ENCODE peak calls at places on chromosomes 1 and 21, in four cellular contexts. N, O, Q and B are unnamed samples.

GRCh38 chr1:199684686-199685273 is 342.7 kb upstream of the NR5A2 start:
- DNase-seq in Q (peak; percentile 74), O (peak; percentile 82), N (peak; percentile 82), B (peak; percentile 45)

GRCh38 chr1:81679972-81680371 is 120.8 kb upstream of the ADGRL2 start:
- DNase-seq in N (no peak), O (peak; percentile 45), Q (no peak), B (no peak)

GRCh38 chr1:56627636-56628039 is 17.5 kb upstream of the PRKAA2 start:
- DNase-seq in N (peak; percentile 78), Q (no peak), O (peak; percentile 70), B (no peak)

GRCh38 chr21:26072891-26073615 is 97.5 kb downstream of the APP start:
- DNase-seq in Q (no peak), N (no peak), O (peak; percentile 87), B (no peak)

GRCh38 chr1:238581332-238581731 is 690.6 kb upstream of the ZP4 start:
- DNase-seq in N (no peak), O (no peak), Q (no peak), B (no peak)

GRCh38 chr1:61053712-61054608 is 28.4 kb upstream of the NFIA start:
- DNase-seq in O (no peak), Q (no peak), N (no peak), B (peak; percentile 84)

GRCh38 chr1:164755674-164756073 is 196.7 kb downstream of the PBX1 start:
- DNase-seq in N (no peak), Q (no peak), O (no peak), B (no peak)

GRCh38 chr1:48061162-48062136 is 64.3 kb upstream of the TRABD2B start:
- DNase-seq in N (peak; percentile 38), Q (peak; percentile 45), O (peak; percentile 35), B (peak; percentile 53)

GRCh38 chr1:30518186-30518585 is 205.2 kb downstream of the MATN1 start:
- DNase-seq in O (no peak), N (no peak), Q (no peak), B (no peak)

GRCh38 chr1:68168545-68169065 is 63.7 kb downstream of the WLS start:
- DNase-seq in N (no peak), O (no peak), Q (no peak), B (no peak)

GRCh38 chr1:116990612-116991151 is 10.9 kb upstream of the CD101 start:
- DNase-seq in N (no peak), O (peak; percentile 43), Q (no peak), B (no peak)

GRCh38 chr1:93993731-93994130 is 84.5 kb upstream of the GCLM start:
- DNase-seq in N (no peak), O (no peak), Q (no peak), B (no peak)

GRCh38 chr21:34803792-34804440 is 135.1 kb downstream of the CLIC6 start:
- DNase-seq in Q (no peak), O (no peak), N (no peak), B (no peak)

GRCh38 chr1:22315315-22316078 is 136.2 kb upstream of the ZBTB40 start:
- DNase-seq in N (no peak), Q (no peak), O (no peak), B (no peak)

GRCh38 chr1:79692519-79692918 is 686.0 kb upstream of the ADGRL4 start:
- DNase-seq in O (no peak), N (no peak), Q (no peak), B (no peak)

GRCh38 chr1:17877316-17877715 is 122.2 kb downstream of the ACTL8 start:
- DNase-seq in N (no peak), Q (no peak), O (no peak), B (no peak)

DNA sequence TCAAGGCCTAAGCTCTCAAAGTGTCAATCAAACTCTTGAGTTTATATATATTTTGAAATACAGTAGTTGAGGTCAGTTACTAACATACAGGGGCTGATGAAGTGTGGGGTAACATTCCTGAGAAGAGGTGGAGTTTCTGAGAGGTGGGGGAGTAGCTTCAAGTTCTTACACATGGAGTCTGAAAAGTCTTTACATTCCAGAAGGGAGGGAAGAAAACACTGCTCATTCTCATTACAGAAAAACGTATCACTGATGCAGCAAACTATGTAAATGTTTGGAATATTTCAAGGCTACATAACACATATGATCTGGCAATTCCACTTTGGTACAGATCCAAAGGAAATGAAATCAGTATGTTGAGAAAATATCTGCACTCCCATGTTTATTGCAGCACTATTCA is 1065.8 kb upstream of the B3GALT2 start:
- DNase-seq in N (no peak), O (peak; percentile 88), Q (no peak), B (no peak)
- TF ChIP-seq RAD21 in N (no peak), O (no peak), Q (no peak), B (no peak)

GRCh38 chr21:42465008-42465878 is 30.8 kb downstream of the RSPH1 start:
- DNase-seq in Q (no peak), N (no peak), O (no peak), B (peak; percentile 45)

GRCh38 chr21:42469272-42469671 is 26.8 kb downstream of the RSPH1 start:
- DNase-seq in N (no peak), O (no peak), Q (no peak), B (no peak)

GRCh38 chr21:42467613-42467983 is 28.4 kb downstream of the RSPH1 start:
- DNase-seq in N (no peak), Q (no peak), O (no peak), B (no peak)

GRCh38 chr21:42468511-42469131 is 27.4 kb downstream of the RSPH1 start:
- DNase-seq in Q (no peak), O (no peak), N (no peak), B (no peak)

DNA sequence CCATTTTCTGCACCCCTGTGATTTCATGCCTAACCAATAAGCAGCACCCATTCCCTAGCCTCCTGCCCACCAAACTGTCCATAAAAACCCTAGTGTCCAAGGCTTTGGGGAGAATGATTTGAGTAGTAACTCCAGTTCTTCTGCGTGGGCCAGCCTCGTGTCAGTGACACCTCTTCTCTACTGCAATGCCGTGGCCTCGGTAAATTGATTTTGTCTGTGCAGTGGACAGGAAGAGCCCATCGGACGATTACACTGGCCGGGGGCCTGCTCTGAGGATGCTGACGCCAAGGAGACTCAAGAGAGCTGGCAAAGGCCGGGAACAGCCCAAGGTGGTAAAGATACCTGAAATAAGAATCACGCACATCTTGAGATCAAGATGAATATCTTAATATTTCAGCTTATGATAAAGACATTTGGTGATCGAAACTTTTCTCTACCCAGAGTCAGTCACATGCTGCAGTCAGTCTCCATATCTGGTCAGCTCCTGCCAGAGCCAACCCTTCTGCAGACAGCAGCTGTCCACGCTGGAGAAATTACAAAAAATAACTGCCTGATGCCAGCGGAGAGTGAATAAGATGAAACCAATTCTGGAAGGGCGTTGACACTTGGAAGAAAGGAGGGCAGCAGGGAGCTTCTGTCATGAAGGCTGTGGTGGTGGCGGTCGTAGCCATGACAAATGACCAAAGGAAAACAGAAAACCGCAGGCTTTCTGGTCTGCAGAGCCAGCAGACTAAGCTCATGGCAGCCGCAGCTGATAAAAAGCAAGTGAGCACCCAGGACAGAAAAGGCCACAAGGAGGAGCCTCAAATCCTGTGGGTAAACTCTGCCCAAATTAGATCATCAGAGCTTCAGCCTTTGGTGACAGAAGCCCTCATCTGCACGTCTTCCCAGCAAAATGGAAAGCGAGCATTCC is 29.1 kb downstream of the RSPH1 start:
- DNase-seq in N (peak; percentile 19), Q (peak; percentile 23), O (peak; percentile 7), B (peak; percentile 76)
- TF ChIP-seq RAD21 in N (no peak), Q (peak; percentile 64), O (no peak), B (peak; percentile 64)

GRCh38 chr1:230020451-230020850 is 46.6 kb upstream of the GALNT2 start:
- DNase-seq in O (no peak), N (no peak), Q (no peak), B (no peak)
- TF ChIP-seq RAD21 in O (no peak), N (no peak), Q (no peak), B (no peak)

GRCh38 chr1:182720465-182720864 is 36.1 kb upstream of the RGS8 start:
- DNase-seq in N (peak; percentile 5), Q (peak; percentile 19), O (peak; percentile 10), B (no peak)
- TF ChIP-seq RAD21 in N (no peak), Q (no peak), O (no peak), B (no peak)

DNA sequence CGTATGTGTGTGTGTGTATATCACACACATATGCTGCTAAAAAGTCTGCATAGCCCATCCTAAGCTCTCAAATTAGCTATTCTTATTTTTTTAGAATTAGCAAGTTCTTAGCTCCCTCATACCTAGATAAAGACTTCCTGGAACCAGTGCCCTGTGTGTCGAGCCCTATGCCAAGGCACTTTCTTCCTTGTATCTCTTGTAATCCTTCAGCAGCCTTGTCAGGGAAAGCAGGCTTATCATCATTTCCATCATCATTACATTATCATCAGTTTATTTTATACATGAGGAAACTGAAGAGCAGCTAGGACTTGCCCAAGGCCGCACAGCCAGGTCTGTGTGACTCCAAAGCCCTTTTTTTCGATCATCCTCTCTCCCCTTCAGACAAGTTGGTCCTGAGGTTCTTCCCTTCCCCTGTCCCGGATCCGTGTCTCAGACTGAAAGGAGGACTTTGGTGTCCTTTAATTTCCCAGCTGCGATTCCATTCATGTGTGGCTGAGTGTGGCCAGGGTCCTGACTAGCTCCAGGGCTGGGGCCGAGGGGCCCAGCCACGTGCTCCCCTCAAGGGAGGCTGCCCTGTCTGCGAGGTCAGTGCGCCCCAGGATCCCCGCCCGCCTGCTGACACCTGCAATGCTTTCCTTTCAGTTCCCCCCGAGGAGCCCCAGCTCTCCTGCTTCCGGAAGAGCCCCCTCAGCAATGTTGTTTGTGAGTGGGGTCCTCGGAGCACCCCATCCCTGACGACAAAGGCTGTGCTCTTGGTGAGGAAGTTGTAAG is 24.9 kb downstream of the IL6R start:
- DNase-seq in Q (no peak), N (no peak), O (no peak), B (no peak)
- TF ChIP-seq RAD21 in Q (no peak), N (no peak), O (no peak), B (no peak)